ENCODE peak calls at places on chromosomes 16 and 17, in six cellular contexts. H, J, R, F, C and P are unnamed samples.

GRCh38 chr17:47229535-47230443 is 20.6 kb downstream of the MYL4 start:
- ATAC-seq in F (peak; percentile 93), R (peak; percentile 94), J (peak; percentile 86), C (peak; percentile 84), H (peak; percentile 92), P (peak; percentile 85)

GRCh38 chr17:11803635-11804034 is 193.6 kb downstream of the ZNF18 start:
- ATAC-seq in C (no peak), R (no peak), H (no peak), J (no peak), F (no peak), P (no peak)

GRCh38 chr17:81000631-81001357 is 9.2 kb downstream of the CHMP6 start:
- ATAC-seq in R (no peak), J (peak; percentile 55), F (no peak), C (no peak), H (peak; percentile 3), P (no peak)

GRCh38 chr17:66557193-66557592 is 254.8 kb downstream of the PRKCA start:
- ATAC-seq in H (no peak), C (no peak), R (no peak), J (no peak), F (no peak), P (no peak)

GRCh38 chr17:50533720-50534148 is 1.2 kb downstream of the EPN3 start:
- ATAC-seq in J (peak; percentile 3), R (peak; percentile 22), C (no peak), F (no peak), H (peak; percentile 46), P (no peak)

GRCh38 chr17:48198950-48199541 is 91.5 kb downstream of the SNX11 start:
- ATAC-seq in C (peak; percentile 52), J (no peak), R (no peak), H (no peak), F (no peak), P (no peak)

GRCh38 chr17:54967621-54968258 is 714 bp downstream of the COX11 start:
- ATAC-seq in R (peak; percentile 11), F (peak; percentile 30), H (no peak), C (peak; percentile 45), J (peak; percentile 70), P (no peak)

GRCh38 chr17:70060415-70060814 is 14.6 kb upstream of the KCNJ16 start:
- ATAC-seq in F (no peak), H (no peak), C (no peak), R (no peak), J (no peak), P (no peak)

GRCh38 chr17:67531291-67531690 is 154.2 kb downstream of the PITPNC1 start:
- ATAC-seq in J (no peak), H (no peak), R (no peak), C (peak; percentile 89), F (no peak), P (no peak)

GRCh38 chr17:49656247-49656646 is 21.6 kb downstream of the SPOP start:
- ATAC-seq in J (no peak), H (no peak), F (peak; percentile 29), R (no peak), C (no peak), P (no peak)

GRCh38 chr16:48517493-48517892 is 92.5 kb downstream of the N4BP1 start:
- ATAC-seq in H (no peak), C (no peak), J (no peak), R (no peak), F (no peak), P (no peak)

GRCh38 chr16:9670058-9670457 is 512.2 kb downstream of the GRIN2A start:
- ATAC-seq in H (no peak), F (no peak), R (no peak), C (no peak), J (no peak), P (no peak)

GRCh38 chr17:72191901-72192300 is 71.1 kb downstream of the SOX9 start:
- ATAC-seq in F (no peak), C (no peak), J (no peak), R (peak; percentile 54), H (no peak), P (peak; percentile 62)

GRCh38 chr17:27633312-27634025 is 2.5 kb downstream of the LGALS9 start:
- ATAC-seq in R (peak; percentile 3), J (peak; percentile 78), F (peak; percentile 72), H (no peak), C (no peak), P (peak; percentile 19)

GRCh38 chr17:27552467-27552779 is 78.6 kb upstream of the LGALS9 start:
- ATAC-seq in J (peak; percentile 66), H (peak; percentile 76), F (no peak), R (peak; percentile 9), C (no peak), P (no peak)

GRCh38 chr17:59416184-59416583 is 84.7 kb downstream of the YPEL2 start:
- ATAC-seq in H (no peak), J (no peak), F (peak; percentile 42), R (no peak), C (peak; percentile 27), P (no peak)

GRCh38 chr16:11976850-11977205 is 294 bp downstream of the SNX29 start:
- ATAC-seq in J (peak; percentile 50), F (peak; percentile 6), C (no peak), H (no peak), R (peak; percentile 3), P (peak; percentile 32)

GRCh38 chr16:23398987-23399805 is 53.8 kb downstream of the COG7 start:
- ATAC-seq in H (no peak), J (no peak), C (no peak), R (peak; percentile 21), F (no peak), P (peak; percentile 53)

GRCh38 chr16:1914084-1914608 is 4.1 kb downstream of the HS3ST6 start:
- ATAC-seq in J (no peak), R (no peak), C (no peak), F (no peak), H (no peak), P (no peak)

GRCh38 chr17:37650419-37651003 is 7.3 kb upstream of the DDX52 start:
- ATAC-seq in H (peak; percentile 78), C (peak; percentile 52), F (peak; percentile 85), J (peak; percentile 74), R (no peak), P (no peak)

GRCh38 chr17:27631409-27631755 is 394 bp downstream of the LGALS9 start:
- ATAC-seq in J (no peak), F (peak; percentile 7), R (peak; percentile 46), C (peak; percentile 74), H (no peak), P (no peak)

GRCh38 chr16:57185945-57186629 is at the start of the genes PSME3IP1 and RSPRY1:
- ATAC-seq in F (peak; percentile 94), R (peak; percentile 97), C (peak; percentile 92), H (peak; percentile 94), J (peak; percentile 94), P (peak; percentile 98)

GRCh38 chr16:57185446-57185944 is 344 bp downstream of the PSME3IP1 start:
- ATAC-seq in H (peak; percentile 38), F (peak; percentile 41), J (peak; percentile 40), C (peak; percentile 46), R (peak; percentile 37), P (peak; percentile 13)

GRCh38 chr16:57188711-57189002 is 2.5 kb downstream of the RSPRY1 start:
- ATAC-seq in C (no peak), R (no peak), F (no peak), H (no peak), J (no peak), P (no peak)

GRCh38 chr16:57187508-57187854 is 1.4 kb downstream of the RSPRY1 start:
- ATAC-seq in C (peak; percentile 40), F (peak; percentile 2), J (no peak), R (no peak), H (no peak), P (no peak)

DNA sequence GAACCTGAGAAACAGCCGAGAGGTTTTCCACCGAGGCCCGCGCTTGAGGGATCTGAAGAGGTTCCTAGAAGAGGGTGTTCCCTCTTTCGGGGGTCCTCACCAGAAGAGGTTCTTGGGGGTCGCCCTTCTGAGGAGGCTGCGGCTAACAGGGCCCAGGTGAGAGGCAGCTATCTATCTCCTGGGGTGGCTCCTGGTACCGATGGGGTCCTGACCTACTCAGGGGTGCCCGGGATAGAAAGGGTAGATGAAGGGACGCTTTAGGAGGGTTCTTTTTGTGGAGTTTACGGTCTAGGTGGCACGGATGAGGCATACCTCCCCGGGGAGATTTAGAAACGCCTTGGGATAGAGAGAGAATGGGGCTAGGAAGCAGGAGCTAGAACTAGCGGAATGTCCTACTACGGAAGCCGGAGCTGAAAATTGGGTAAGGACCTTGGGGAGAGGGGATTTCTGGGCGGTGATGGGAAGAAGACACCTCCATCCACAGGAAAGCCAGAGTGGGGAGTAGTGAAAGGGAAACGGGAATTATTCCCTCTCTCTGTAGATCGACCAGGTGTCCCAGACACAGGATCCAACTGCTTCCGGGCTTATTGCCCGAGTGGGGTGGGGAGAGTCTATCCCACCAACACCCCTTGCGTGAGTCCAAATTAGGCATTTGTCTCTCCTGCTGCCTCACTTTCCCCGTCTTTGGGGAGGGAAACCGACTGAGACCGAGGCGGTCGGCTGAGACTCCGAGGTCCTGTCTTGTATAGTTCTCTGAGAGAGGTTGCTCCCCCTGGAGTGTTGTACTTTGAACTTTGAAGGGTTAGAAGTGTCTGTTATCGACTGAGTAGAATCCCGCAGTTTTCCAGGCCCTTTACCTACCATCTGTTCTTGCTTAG is 740 bp downstream of the RSPRY1 start:
- ATAC-seq in H (peak; percentile 1), J (peak; percentile 43), R (peak; percentile 9), C (peak; percentile 11), F (peak; percentile 52), P (no peak)
- TF ChIP-seq POLR2A in H (no peak), J (peak; percentile 34), R (no peak), C (no peak), F (no peak), P (peak; percentile 7)

DNA sequence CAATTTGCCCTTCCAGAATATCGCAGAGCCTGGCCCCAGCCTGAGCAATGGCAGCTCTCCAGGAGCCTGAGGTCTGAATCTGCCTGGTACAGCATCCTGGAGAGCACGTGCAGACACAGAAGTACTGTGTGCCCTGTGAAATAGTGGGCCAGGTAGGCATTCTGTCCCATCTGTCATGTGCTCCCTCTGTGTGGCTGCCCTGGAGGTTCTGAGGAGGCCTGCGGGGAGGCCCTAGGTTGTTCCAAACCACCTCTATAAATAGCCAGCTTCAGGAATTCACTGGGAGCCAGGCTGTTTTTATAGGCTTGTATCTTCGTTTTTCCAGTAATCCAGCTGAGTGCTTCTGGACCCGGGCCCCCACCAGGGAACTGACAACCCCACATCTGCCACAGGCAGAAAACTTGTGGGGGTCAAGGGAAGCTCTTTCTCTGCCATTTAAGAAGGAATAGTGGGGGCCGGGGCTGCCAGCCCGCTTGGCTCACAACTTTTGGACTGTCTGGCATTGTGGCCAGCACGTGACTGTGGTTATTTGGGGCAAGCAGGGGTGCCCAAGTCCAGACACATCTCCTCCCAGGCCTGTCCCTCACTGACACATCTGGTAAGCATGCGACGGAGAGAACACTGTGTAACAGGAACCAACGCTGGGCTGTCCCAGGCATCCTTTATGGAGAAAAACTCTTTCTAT is 356.3 kb upstream of the TNRC6C start:
- ATAC-seq in H (no peak), C (no peak), J (no peak), F (no peak), R (peak; percentile 61), P (peak; percentile 95)
- TF ChIP-seq POLR2AphosphoS5 in H (no peak), C (no peak), J (no peak), F (no peak), R (peak; percentile 39), P (peak; percentile 97)

GRCh38 chr16:75432828-75433731 is at the start of gene CFDP1:
- ATAC-seq in H (peak; percentile 94), J (peak; percentile 93), C (peak; percentile 93), R (peak; percentile 99), F (peak; percentile 92), P (peak; percentile 98)

GRCh38 chr16:75429621-75430403 is 3.5 kb downstream of the CFDP1 start:
- ATAC-seq in C (no peak), J (no peak), H (no peak), F (no peak), R (no peak), P (no peak)

GRCh38 chr16:75433732-75434413 is 570 bp upstream of the CFDP1 start:
- ATAC-seq in H (peak; percentile 46), F (peak; percentile 77), C (peak; percentile 79), R (peak; percentile 85), J (peak; percentile 83), P (peak; percentile 80)
- TF ChIP-seq POLR2A in H (no peak), F (peak; percentile 68), C (peak; percentile 40), R (no peak), J (peak; percentile 20), P (no peak)

GRCh38 chr16:85310868-85311585 is 198.8 kb upstream of the CIBAR2 start:
- ATAC-seq in C (no peak), R (no peak), F (peak; percentile 5), H (no peak), J (no peak), P (no peak)
- TF ChIP-seq POLR2AphosphoS5 in C (no peak), R (no peak), F (no peak), H (no peak), J (no peak), P (no peak)